ENCODE peak calls at places on chromosome 9, in seven cellular contexts. R is GM12864, D is A549, J is cardiac muscle cell, Q is brain microvascular endothelial cell, A is body of pancreas, W is AG04449. Y is an unnamed sample.
A peak's percentile ranks its signal among the peaks of the same experiment; 100 is the strongest.

GRCh38 chr9:130570200-130570599 is 9.2 kb upstream of the FUBP3 start:
- DNase-seq in R (no peak), D (no peak), J (peak; percentile 46), Q (peak; percentile 37), A (no peak), W (no peak), Y (no peak)

GRCh38 chr9:23431459-23431858 is 394.6 kb downstream of the ELAVL2 start:
- DNase-seq in R (no peak), D (no peak), J (no peak), Q (no peak), A (no peak), W (no peak), Y (no peak)

GRCh38 chr9:111427186-111427585 is 57.0 kb downstream of the ECPAS start:
- DNase-seq in R (no peak), D (peak; percentile 47), J (peak; percentile 34), Q (no peak), A (no peak), W (peak; percentile 23), Y (no peak)

GRCh38 chr9:114570742-114571141 is 16.8 kb upstream of the ATP6V1G1 start:
- DNase-seq in R (no peak), D (no peak), J (no peak), Q (no peak), A (no peak), W (no peak), Y (no peak)

GRCh38 chr9:133514475-133515239 is 10.1 kb downstream of the MYMK start:
- DNase-seq in R (no peak), D (no peak), J (peak; percentile 63), Q (no peak), A (peak; percentile 36), W (no peak), Y (no peak)

GRCh38 chr9:91949946-91950664 is at the start of gene ROR2:
- DNase-seq in R (no peak), D (peak; percentile 40), J (peak; percentile 88), Q (no peak), A (peak; percentile 71), W (no peak), Y (peak; percentile 97)

GRCh38 chr9:33877727-33878489 is 60.9 kb downstream of the UBE2R2 start:
- DNase-seq in R (no peak), D (no peak), J (no peak), Q (no peak), A (no peak), W (no peak), Y (no peak)

GRCh38 chr9:91246842-91247241 is 114.9 kb downstream of the AUH start:
- DNase-seq in R (no peak), D (no peak), J (peak; percentile 38), Q (peak; percentile 13), A (no peak), W (no peak), Y (no peak)

GRCh38 chr9:134128727-134129679 is 6.9 kb upstream of the WDR5 start:
- DNase-seq in R (no peak), D (no peak), J (no peak), Q (no peak), A (no peak), W (no peak), Y (peak; percentile 48)

GRCh38 chr9:107935931-107936330 is 446.4 kb upstream of the KLF4 start:
- DNase-seq in R (no peak), D (no peak), J (no peak), Q (no peak), A (peak; percentile 7), W (no peak), Y (no peak)

GRCh38 chr9:75997196-75997595 is 106.7 kb downstream of the PCSK5 start:
- DNase-seq in R (no peak), D (no peak), J (peak; percentile 9), Q (no peak), A (no peak), W (no peak), Y (no peak)

GRCh38 chr9:134375011-134375390 is 48.7 kb downstream of the RXRA start:
- DNase-seq in R (no peak), D (no peak), J (peak; percentile 58), Q (no peak), A (peak; percentile 93), W (no peak), Y (peak; percentile 72)

GRCh38 chr9:132651259-132651658 is 18.5 kb downstream of the DDX31 start:
- DNase-seq in R (no peak), D (peak; percentile 31), J (peak; percentile 95), Q (peak; percentile 93), A (peak; percentile 16), W (no peak), Y (no peak)

GRCh38 chr9:28212979-28213378 is 639.7 kb upstream of the C9orf72 start:
- DNase-seq in R (no peak), D (peak; percentile 56), J (peak; percentile 56), Q (peak; percentile 40), A (no peak), W (peak; percentile 4), Y (no peak)

GRCh38 chr9:128091144-128091543 is 23.1 kb downstream of the SLC25A25 start:
- DNase-seq in R (no peak), D (no peak), J (peak; percentile 92), Q (peak; percentile 67), A (peak; percentile 43), W (peak; percentile 63), Y (peak; percentile 93)

GRCh38 chr9:366620-367019 is 152.0 kb downstream of the DOCK8 start:
- DNase-seq in R (no peak), D (no peak), J (no peak), Q (no peak), A (no peak), W (no peak), Y (no peak)

GRCh38 chr9:87676976-87677775 is 48.7 kb upstream of the CTSL start:
- DNase-seq in R (no peak), D (no peak), J (peak; percentile 72), Q (no peak), A (no peak), W (no peak), Y (no peak)

GRCh38 chr9:81969971-81970370 is 18.6 kb upstream of the SPATA31D1 start:
- DNase-seq in R (no peak), D (no peak), J (no peak), Q (no peak), A (no peak), W (no peak), Y (no peak)

GRCh38 chr9:130860458-130861316 is 25.6 kb downstream of the ABL1 start:
- DNase-seq in R (no peak), D (peak; percentile 39), J (peak; percentile 97), Q (peak; percentile 100), A (peak; percentile 53), W (peak; percentile 95), Y (no peak)

GRCh38 chr9:111232997-111233790 is 96.8 kb downstream of the OR2K2 start:
- DNase-seq in R (no peak), D (no peak), J (peak; percentile 5), Q (no peak), A (no peak), W (no peak), Y (peak; percentile 17)

GRCh38 chr9:36730414-36730813 is 157.7 kb downstream of the MELK start:
- DNase-seq in R (no peak), D (no peak), J (no peak), Q (no peak), A (no peak), W (no peak), Y (no peak)

GRCh38 chr9:136043386-136044054 is 51.6 kb downstream of the NACC2 start:
- DNase-seq in R (no peak), D (no peak), J (no peak), Q (no peak), A (no peak), W (no peak), Y (peak; percentile 52)

GRCh38 chr9:82524407-82524806 is 535.8 kb downstream of the SPATA31D1 start:
- DNase-seq in R (no peak), D (no peak), J (no peak), Q (no peak), A (no peak), W (no peak), Y (peak; percentile 1)

GRCh38 chr9:15115702-15116639 is 191.0 kb downstream of the TTC39B start:
- DNase-seq in R (no peak), D (no peak), J (no peak), Q (no peak), A (no peak), W (no peak), Y (no peak)
- H3K4me3 ChIP-seq in R (no peak overlapping the region), D (no peak overlapping the region), J (no peak overlapping the region), Q (no peak overlapping the region), A (no peak overlapping the region), W (no peak overlapping the region), Y (no peak overlapping the region)

GRCh38 chr9:38047301-38048251 is 21.5 kb downstream of the SHB start:
- DNase-seq in R (no peak), D (peak; percentile 94), J (peak; percentile 86), Q (peak; percentile 93), A (peak; percentile 86), W (peak; percentile 67), Y (peak; percentile 64)
- H3K4me3 ChIP-seq in R (no peak overlapping the region), D (peak overlapping the region; percentile 25), J (no peak overlapping the region), Q (peak overlapping the region; percentile 13), A (no peak overlapping the region), W (peak overlapping the region; percentile 33), Y (no peak overlapping the region)

GRCh38 chr9:137301086-137301947 is 754 bp downstream of the NRARP start:
- DNase-seq in R (no peak), D (peak; percentile 85), J (peak; percentile 74), Q (no peak), A (peak; percentile 68), W (no peak), Y (peak; percentile 93)
- H3K4me3 ChIP-seq in R (peak overlapping the region; percentile 50), D (peak overlapping the region; percentile 49), J (peak overlapping the region; percentile 60), Q (peak overlapping the region; percentile 45), A (peak overlapping the region; percentile 54), W (peak overlapping the region; percentile 46), Y (peak overlapping the region; percentile 95)

GRCh38 chr9:137269231-137269772 is 8.2 kb upstream of the TOR4A start:
- DNase-seq in R (peak; percentile 48), D (peak; percentile 58), J (no peak), Q (peak; percentile 20), A (peak; percentile 80), W (no peak), Y (peak; percentile 14)

GRCh38 chr9:137270929-137271695 is 6.4 kb upstream of the TOR4A start:
- DNase-seq in R (no peak), D (no peak), J (no peak), Q (no peak), A (no peak), W (no peak), Y (peak; percentile 61)

GRCh38 chr9:137267933-137268355 is 9.6 kb upstream of the TOR4A start:
- DNase-seq in R (no peak), D (no peak), J (no peak), Q (peak; percentile 72), A (no peak), W (no peak), Y (peak; percentile 31)

GRCh38 chr9:137266589-137267453 is 10.7 kb upstream of the TOR4A start:
- DNase-seq in R (no peak), D (no peak), J (no peak), Q (no peak), A (no peak), W (no peak), Y (peak; percentile 48)

DNA sequence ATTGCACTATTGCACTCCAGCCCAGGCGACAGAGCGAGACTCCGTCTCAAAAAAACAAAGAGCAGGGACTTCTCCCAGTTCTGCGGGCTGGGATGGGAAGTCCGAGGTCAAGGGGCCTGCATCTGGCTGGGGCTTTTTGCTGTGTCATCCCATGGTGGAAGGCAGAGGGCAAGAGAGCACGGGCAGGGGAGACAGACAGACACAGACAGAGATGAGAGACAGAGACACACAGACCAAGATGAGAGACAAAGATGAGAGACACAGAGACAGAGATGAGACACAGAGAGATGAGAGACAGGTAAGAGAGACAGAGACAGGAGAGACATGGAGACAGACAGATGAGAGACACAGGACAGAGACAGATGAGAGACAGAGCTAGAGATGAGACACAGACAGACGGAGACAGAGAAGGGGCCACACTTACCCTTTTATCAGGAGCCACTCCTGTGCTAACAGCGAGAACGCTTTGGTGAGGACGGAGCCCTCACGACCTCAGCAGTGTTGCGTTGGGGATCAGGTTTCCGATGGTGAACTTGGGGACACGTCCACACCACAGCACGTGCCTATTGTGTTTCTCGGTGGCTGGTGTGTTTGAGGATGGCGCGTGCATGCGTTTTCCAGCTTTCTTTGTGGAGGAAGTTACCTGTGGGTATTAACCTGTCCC is 8.9 kb upstream of the TOR4A start:
- DNase-seq in R (no peak), D (no peak), J (no peak), Q (peak; percentile 31), A (no peak), W (no peak), Y (peak; percentile 24)
- H3K4me3 ChIP-seq in R (peak overlapping the region; percentile 13), D (no peak overlapping the region), J (no peak overlapping the region), Q (no peak overlapping the region), A (no peak overlapping the region), W (no peak overlapping the region), Y (no peak overlapping the region)